ENCODE peak calls at places on chromosomes 7 and 10, in four cellular contexts. Y, H, F and S are unnamed samples.

GRCh38 chr10:2866569-2866968 is 200.8 kb upstream of the PFKP start:
- DNase-seq in H (no peak), Y (no peak), F (no peak), S (no peak)

GRCh38 chr10:118151461-118151860 is 104.7 kb upstream of the RAB11FIP2 start:
- DNase-seq in F (no peak), Y (no peak), H (no peak), S (no peak)

GRCh38 chr7:73340514-73340913 is 12.6 kb downstream of the FKBP6 start:
- DNase-seq in H (no peak), F (no peak), Y (no peak), S (no peak)

GRCh38 chr7:82468435-82468834 is 24.9 kb upstream of the CACNA2D1 start:
- DNase-seq in Y (no peak), H (no peak), F (no peak), S (no peak)

GRCh38 chr7:95690367-95690947 is 81.9 kb upstream of the DYNC1I1 start:
- DNase-seq in F (no peak), Y (no peak), H (peak), S (peak)

GRCh38 chr7:105198223-105198622 is 184.2 kb downstream of the KMT2E start:
- DNase-seq in F (no peak), Y (no peak), H (no peak), S (no peak)

GRCh38 chr7:46150202-46150601 is 229.1 kb upstream of the IGFBP3 start:
- DNase-seq in Y (no peak), F (no peak), H (no peak), S (no peak)

GRCh38 chr10:43218206-43218950 is 48.5 kb downstream of the RASGEF1A start:
- DNase-seq in Y (no peak), H (no peak), F (no peak), S (no peak)